ENCODE peak calls at places on chromosome 2, in eight cellular contexts. E is C1 segment of cervical spinal cord, T is endothelial cell, R is HTR-8/SVneo, B is dermis microvascular lymphatic vessel endothelial cell, X is left lung, U is HEK293T, L is Calu3. D is an unnamed sample.

GRCh38 chr2:156465573-156465972 is 29.4 kb downstream of the GPD2 start:
- DNase-seq in E (no peak), T (no peak), R (no peak), B (no peak), X (no peak), U (no peak), L (no peak), D (no peak)

GRCh38 chr2:24919100-24919976 is 699 bp downstream of the ADCY3 start:
- DNase-seq in E (no peak), T (peak), R (peak), B (peak), X (peak), U (peak), L (peak), D (peak)

GRCh38 chr2:113278073-113278811 is 479 bp downstream of the PAX8 start:
- DNase-seq in E (no peak), T (no peak), R (no peak), B (no peak), X (no peak), U (no peak), L (no peak), D (no peak)

GRCh38 chr2:172554352-172555271 is 1.3 kb upstream of the PDK1 start:
- DNase-seq in E (no peak), T (peak), R (no peak), B (no peak), X (no peak), U (no peak), L (no peak), D (no peak)

GRCh38 chr2:222311978-222312738 is 13.4 kb upstream of the PAX3 start:
- DNase-seq in E (no peak), T (no peak), R (no peak), B (no peak), X (peak), U (no peak), L (no peak), D (no peak)

GRCh38 chr2:152537252-152537651 is 180.0 kb downstream of the PRPF40A start:
- DNase-seq in E (no peak), T (no peak), R (no peak), B (no peak), X (no peak), U (no peak), L (no peak), D (no peak)

GRCh38 chr2:3432693-3433338 is 53.3 kb downstream of the TRAPPC12 start:
- DNase-seq in E (no peak), T (no peak), R (no peak), B (no peak), X (no peak), U (no peak), L (no peak), D (no peak)

GRCh38 chr2:86107031-86107430 is 996 bp downstream of the PTCD3 start:
- DNase-seq in E (no peak), T (no peak), R (no peak), B (no peak), X (no peak), U (no peak), L (no peak), D (no peak)

GRCh38 chr2:25926913-25927312 is 48.6 kb upstream of the ASXL2 start:
- DNase-seq in E (no peak), T (no peak), R (no peak), B (no peak), X (no peak), U (no peak), L (no peak), D (no peak)

GRCh38 chr2:46329803-46330775 is 32.9 kb downstream of the EPAS1 start:
- DNase-seq in E (no peak), T (no peak), R (peak), B (peak), X (no peak), U (no peak), L (peak), D (no peak)

GRCh38 chr2:23843051-23843976 is 83.6 kb downstream of the ATAD2B start:
- DNase-seq in E (no peak), T (no peak), R (no peak), B (no peak), X (no peak), U (no peak), L (no peak), D (no peak)

GRCh38 chr2:241109210-241110088 is 7.4 kb upstream of the MTERF4 start:
- DNase-seq in E (no peak), T (no peak), R (no peak), B (no peak), X (no peak), U (no peak), L (no peak), D (no peak)

GRCh38 chr2:146916914-146917313 is 927.9 kb upstream of the ACVR2A start:
- DNase-seq in E (no peak), T (no peak), R (no peak), B (no peak), X (no peak), U (no peak), L (no peak), D (no peak)

GRCh38 chr2:21118302-21118920 is 5.4 kb upstream of the TDRD15 start:
- DNase-seq in E (no peak), T (peak), R (peak), B (peak), X (no peak), U (peak), L (no peak), D (no peak)

GRCh38 chr2:182682210-182682609 is 33.8 kb upstream of the DNAJC10 start:
- DNase-seq in E (no peak), T (no peak), R (no peak), B (no peak), X (no peak), U (no peak), L (no peak), D (no peak)

GRCh38 chr2:170396799-170397459 is 219.0 kb downstream of the MYO3B start:
- DNase-seq in E (no peak), T (no peak), R (peak), B (peak), X (no peak), U (peak), L (no peak), D (no peak)

GRCh38 chr2:152240559-152241231 is 65.1 kb upstream of the STAM2 start:
- DNase-seq in E (no peak), T (no peak), R (no peak), B (peak), X (no peak), U (no peak), L (no peak), D (no peak)

GRCh38 chr2:10985260-10985659 is 73.5 kb downstream of the KCNF1 start:
- DNase-seq in E (no peak), T (no peak), R (no peak), B (no peak), X (peak), U (no peak), L (no peak), D (no peak)

GRCh38 chr2:68799138-68799537 is 64.5 kb downstream of the ARHGAP25 start:
- DNase-seq in E (no peak), T (no peak), R (no peak), B (no peak), X (no peak), U (no peak), L (no peak), D (no peak)

GRCh38 chr2:30315391-30316055 is 84.2 kb downstream of the LBH start:
- DNase-seq in E (no peak), T (no peak), R (no peak), B (peak), X (no peak), U (no peak), L (no peak), D (no peak)

GRCh38 chr2:19426941-19427340 is 68.5 kb upstream of the OSR1 start:
- DNase-seq in E (no peak), T (no peak), R (no peak), B (no peak), X (no peak), U (no peak), L (no peak), D (no peak)

GRCh38 chr2:178271629-178272333 is 77.5 kb downstream of the OSBPL6 start:
- DNase-seq in E (no peak), T (no peak), R (no peak), B (no peak), X (no peak), U (no peak), L (no peak), D (no peak)

GRCh38 chr2:66433945-66434678 is 813 bp upstream of the MEIS1 start:
- DNase-seq in E (no peak), T (peak), R (no peak), B (peak), X (peak), U (no peak), L (peak), D (peak)

GRCh38 chr2:170155022-170155722 is 22.8 kb upstream of the MYO3B start:
- DNase-seq in E (no peak), T (peak), R (no peak), B (peak), X (no peak), U (peak), L (peak), D (peak)

GRCh38 chr2:218861645-218862318 is 2.2 kb downstream of the WNT6 start:
- DNase-seq in E (no peak), T (no peak), R (no peak), B (no peak), X (no peak), U (no peak), L (no peak), D (no peak)

GRCh38 chr2:42810971-42811865 is 18.8 kb upstream of the HAAO start:
- DNase-seq in E (peak), T (peak), R (no peak), B (peak), X (peak), U (peak), L (peak), D (no peak)

GRCh38 chr2:217923007-217923686 is 79.6 kb downstream of the TNS1 start:
- DNase-seq in E (no peak), T (no peak), R (no peak), B (no peak), X (peak), U (no peak), L (no peak), D (no peak)

GRCh38 chr2:112831380-112831930 is 5.1 kb downstream of the IL1B start:
- DNase-seq in E (no peak), T (no peak), R (no peak), B (peak), X (no peak), U (no peak), L (no peak), D (no peak)

GRCh38 chr2:16656784-16657391 is 8.7 kb downstream of the CYRIA start:
- DNase-seq in E (peak), T (no peak), R (no peak), B (no peak), X (peak), U (no peak), L (no peak), D (peak)

GRCh38 chr2:146874260-146874658 is 970.6 kb upstream of the ACVR2A start:
- DNase-seq in E (no peak), T (peak), R (peak), B (peak), X (peak), U (no peak), L (peak), D (no peak)

GRCh38 chr2:190802133-190802532 is 78.5 kb upstream of the GLS start:
- DNase-seq in E (no peak), T (peak), R (no peak), B (no peak), X (no peak), U (peak), L (no peak), D (no peak)

GRCh38 chr2:216211141-216211540 is 102.0 kb downstream of the XRCC5 start:
- DNase-seq in E (no peak), T (no peak), R (no peak), B (no peak), X (no peak), U (no peak), L (no peak), D (no peak)

GRCh38 chr2:164694275-164694695 is 73.0 kb upstream of the GRB14 start:
- DNase-seq in E (no peak), T (no peak), R (no peak), B (no peak), X (no peak), U (no peak), L (no peak), D (no peak)

GRCh38 chr2:233855345-233855744 is 1.0 kb upstream of the HJURP start:
- DNase-seq in E (no peak), T (no peak), R (no peak), B (no peak), X (no peak), U (no peak), L (no peak), D (no peak)

GRCh38 chr2:197011777-197012641 is 85.5 kb upstream of the PGAP1 start:
- DNase-seq in E (peak), T (peak), R (peak), B (peak), X (no peak), U (peak), L (peak), D (no peak)

GRCh38 chr2:2861666-2862240 is 515.9 kb downstream of the EIPR1 start:
- DNase-seq in E (no peak), T (no peak), R (no peak), B (no peak), X (no peak), U (no peak), L (no peak), D (no peak)

GRCh38 chr2:100365434-100365833 is 43.1 kb upstream of the LONRF2 start:
- DNase-seq in E (no peak), T (no peak), R (no peak), B (peak), X (no peak), U (no peak), L (peak), D (no peak)

GRCh38 chr2:124973396-124973795 is 948.3 kb downstream of the CNTNAP5 start:
- DNase-seq in E (no peak), T (no peak), R (no peak), B (no peak), X (no peak), U (no peak), L (no peak), D (no peak)